ENCODE peak calls at places on chromosomes 13 and 19, in six cellular contexts. U is Calu3, O is GM12865, G is neural progenitor cell, A is mammary epithelial cell, D is heart left ventricle. W is an unnamed sample.

GRCh38 chr13:100987993-100988392 is 313.4 kb upstream of the TMTC4 start:
- DNase-seq in U (no peak), O (no peak), G (peak; percentile 57), A (no peak), D (no peak), W (no peak)

GRCh38 chr13:38868870-38869269 is 121.8 kb downstream of the STOML3 start:
- DNase-seq in U (no peak), O (no peak), G (no peak), A (no peak), D (no peak), W (no peak)

GRCh38 chr19:11194657-11195056 is 2.7 kb downstream of the KANK2 start:
- DNase-seq in U (no peak), O (no peak), G (no peak), A (no peak), D (no peak), W (no peak)

GRCh38 chr19:51461723-51462161 is 3.5 kb upstream of the SIGLEC8 start:
- DNase-seq in U (no peak), O (no peak), G (no peak), A (no peak), D (no peak), W (no peak)

GRCh38 chr13:74301200-74302063 is 167.2 kb upstream of the KLF12 start:
- DNase-seq in U (no peak), O (no peak), G (peak; percentile 23), A (no peak), D (no peak), W (no peak)

GRCh38 chr13:40528881-40529280 is 137.6 kb downstream of the FOXO1 start:
- DNase-seq in U (no peak), O (no peak), G (no peak), A (no peak), D (no peak), W (no peak)

GRCh38 chr13:61109741-61110140 is 305.9 kb downstream of the PCDH20 start:
- DNase-seq in U (no peak), O (no peak), G (no peak), A (no peak), D (no peak), W (no peak)

GRCh38 chr13:47046706-47047105 is 149.9 kb upstream of the HTR2A start:
- DNase-seq in U (no peak), O (peak; percentile 30), G (no peak), A (no peak), D (no peak), W (no peak)

GRCh38 chr19:7211191-7211988 is 82.8 kb downstream of the INSR start:
- DNase-seq in U (no peak), O (no peak), G (no peak), A (no peak), D (peak; percentile 75), W (no peak)

GRCh38 chr13:109199280-109199679 is 569.9 kb downstream of the MYO16 start:
- DNase-seq in U (no peak), O (no peak), G (no peak), A (no peak), D (no peak), W (no peak)

GRCh38 chr19:281156-281853 is 9.9 kb downstream of the PLPP2 start:
- DNase-seq in U (no peak), O (no peak), G (peak; percentile 23), A (no peak), D (no peak), W (no peak)

GRCh38 chr13:30034448-30034795 is 184.0 kb upstream of the UBL3 start:
- DNase-seq in U (no peak), O (no peak), G (no peak), A (no peak), D (no peak), W (no peak)

GRCh38 chr13:72204291-72204690 is 337.3 kb upstream of the DACH1 start:
- DNase-seq in U (no peak), O (no peak), G (no peak), A (peak; percentile 78), D (no peak), W (no peak)

GRCh38 chr13:109146912-109147624 is 517.7 kb downstream of the MYO16 start:
- DNase-seq in U (no peak), O (no peak), G (no peak), A (peak; percentile 97), D (no peak), W (no peak)

GRCh38 chr13:35157143-35157755 is 215.2 kb downstream of the NBEA start:
- DNase-seq in U (peak; percentile 30), O (peak; percentile 67), G (peak; percentile 55), A (peak; percentile 29), D (no peak), W (peak; percentile 38)

GRCh38 chr19:1503089-1503924 is 9.5 kb downstream of the ADAMTSL5 start:
- DNase-seq in U (peak; percentile 47), O (peak; percentile 53), G (peak; percentile 86), A (no peak), D (no peak), W (peak; percentile 76)

GRCh38 chr13:113627136-113627535 is 30.9 kb downstream of the ATP4B start:
- DNase-seq in U (no peak), O (no peak), G (no peak), A (no peak), D (no peak), W (no peak)

GRCh38 chr19:47124937-47125668 is 5.5 kb upstream of the SAE1 start:
- DNase-seq in U (peak; percentile 45), O (peak; percentile 71), G (peak; percentile 83), A (peak; percentile 55), D (no peak), W (peak; percentile 65)

GRCh38 chr13:74153316-74153715 is 19.1 kb upstream of the KLF12 start:
- DNase-seq in U (no peak), O (no peak), G (no peak), A (peak; percentile 15), D (no peak), W (no peak)

GRCh38 chr19:6425732-6426686 is 1.4 kb upstream of the KHSRP start:
- DNase-seq in U (no peak), O (no peak), G (no peak), A (no peak), D (no peak), W (no peak)

GRCh38 chr19:8499048-8499833 is 3.2 kb downstream of the PRAM1 start:
- DNase-seq in U (no peak), O (no peak), G (no peak), A (no peak), D (no peak), W (no peak)

GRCh38 chr13:21022694-21023325 is 38.6 kb downstream of the LATS2 start:
- DNase-seq in U (no peak), O (no peak), G (peak; percentile 35), A (no peak), D (peak; percentile 20), W (no peak)

GRCh38 chr19:39444598-39445257 is 654 bp upstream of the SUPT5H start:
- DNase-seq in U (no peak), O (peak; percentile 32), G (no peak), A (peak; percentile 16), D (no peak), W (no peak)

GRCh38 chr13:45678282-45678681 is 23.8 kb upstream of the CBY2 start:
- DNase-seq in U (no peak), O (no peak), G (peak; percentile 21), A (no peak), D (no peak), W (no peak)

GRCh38 chr13:87669379-87669978 is 1.7 kb upstream of the SLITRK5 start:
- DNase-seq in U (no peak), O (peak; percentile 30), G (peak; percentile 56), A (no peak), D (no peak), W (peak; percentile 31)

GRCh38 chr19:13962738-13963602 is 10.7 kb downstream of the DCAF15 start:
- DNase-seq in U (no peak), O (no peak), G (no peak), A (no peak), D (peak; percentile 22), W (no peak)

GRCh38 chr19:45670670-45671453 is 2.8 kb downstream of the GIPR start:
- DNase-seq in U (peak; percentile 84), O (peak; percentile 95), G (peak; percentile 92), A (peak; percentile 28), D (peak; percentile 75), W (peak; percentile 97)

GRCh38 chr13:48741377-48741776 is 87.6 kb downstream of the CYSLTR2 start:
- DNase-seq in U (no peak), O (no peak), G (no peak), A (peak; percentile 64), D (no peak), W (no peak)

GRCh38 chr19:45771331-45771933 is 2.4 kb upstream of the SIX5 start:
- DNase-seq in U (no peak), O (no peak), G (no peak), A (no peak), D (no peak), W (no peak)

DNA sequence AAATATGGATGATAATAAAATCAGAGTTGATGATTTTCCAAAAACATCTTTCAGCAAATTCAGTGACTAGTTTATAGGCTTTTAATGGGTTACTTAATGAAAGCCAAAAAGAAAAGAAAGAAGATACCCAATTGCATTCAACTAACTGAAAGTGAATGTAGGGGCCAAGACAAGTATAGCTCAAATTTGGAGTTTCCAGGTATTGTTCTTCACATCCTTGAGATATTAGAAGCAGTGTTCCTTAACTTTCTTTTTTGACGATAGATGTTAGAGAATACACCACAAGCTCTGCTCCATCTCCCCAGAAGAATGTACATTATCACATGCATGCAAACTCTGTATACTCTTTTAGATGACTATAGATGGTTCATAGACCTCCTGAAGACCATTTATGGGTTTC is 43.6 kb downstream of the PDS5B start:
- DNase-seq in U (no peak), O (no peak), G (no peak), A (no peak), D (no peak), W (no peak)
- TF ChIP-seq CTCF in U (no peak), O (no peak), G (no peak), A (no peak), D (no peak), W (no peak)

GRCh38 chr19:16062789-16063188 is 13.5 kb upstream of the TPM4 start:
- DNase-seq in U (peak; percentile 56), O (peak; percentile 72), G (peak; percentile 57), A (no peak), D (no peak), W (peak; percentile 66)
- TF ChIP-seq CTCF in U (peak; percentile 79), O (peak; percentile 92), G (peak; percentile 75), A (peak; percentile 98), D (peak; percentile 71), W (peak; percentile 74)

GRCh38 chr13:52868190-52868589 is 19.8 kb upstream of the PCDH8 start:
- DNase-seq in U (no peak), O (peak; percentile 59), G (no peak), A (no peak), D (no peak), W (no peak)

GRCh38 chr13:52862358-52863206 is 14.1 kb upstream of the PCDH8 start:
- DNase-seq in U (peak; percentile 45), O (peak; percentile 39), G (peak; percentile 64), A (no peak), D (no peak), W (no peak)
- TF ChIP-seq CTCF in U (no peak), O (peak; percentile 67), G (peak; percentile 90), A (peak; percentile 72), D (no peak), W (peak; percentile 64)

DNA sequence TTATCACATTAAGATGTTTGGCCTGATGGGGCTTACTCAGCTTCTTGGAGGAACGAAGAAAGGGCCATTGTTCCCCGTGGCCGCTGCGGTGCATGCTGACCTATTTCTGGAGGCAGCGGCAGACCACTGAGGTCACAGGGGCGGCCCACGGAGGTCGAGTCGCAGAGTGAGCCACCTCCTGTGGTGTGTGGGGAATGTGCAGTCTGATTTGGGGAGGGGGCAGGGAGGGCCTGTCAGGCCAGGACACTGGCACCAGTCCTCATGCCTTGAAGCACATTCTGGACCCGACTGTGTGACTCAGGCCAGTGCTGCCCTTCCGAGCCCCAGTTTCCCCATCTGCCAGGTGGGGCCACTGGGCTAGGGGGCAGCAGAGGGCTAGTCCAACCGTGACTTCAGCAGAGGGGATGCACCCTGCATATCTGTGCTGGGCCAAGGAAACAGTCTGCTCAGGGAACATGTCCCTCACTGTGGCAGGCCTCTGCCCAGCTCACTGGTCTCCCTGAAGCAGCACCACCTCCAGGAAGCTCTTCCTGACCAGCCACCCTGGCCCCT is 6.3 kb downstream of the SLC7A10 start:
- DNase-seq in U (peak; percentile 83), O (no peak), G (peak; percentile 62), A (peak; percentile 68), D (no peak), W (no peak)
- TF ChIP-seq CTCF in U (peak; percentile 73), O (peak; percentile 15), G (peak; percentile 49), A (no peak), D (no peak), W (peak; percentile 29)